ENCODE peak calls at places on chromosomes 6 and 20, in four cellular contexts. E, L, X and T are unnamed samples.

GRCh38 chr20:35576816-35577215 is 34.9 kb downstream of the ERGIC3 start:
- DNase-seq in L (no peak), X (no peak), E (no peak), T (no peak)

GRCh38 chr6:55826941-55827340 is 48.4 kb downstream of the BMP5 start:
- DNase-seq in L (no peak), X (no peak), E (no peak), T (no peak)

GRCh38 chr6:113412589-113413367 is 444.4 kb upstream of the MARCKS start:
- DNase-seq in L (no peak), X (no peak), E (no peak), T (no peak)

GRCh38 chr6:106446287-106446885 is 85.9 kb downstream of the CRYBG1 start:
- DNase-seq in L (no peak), E (peak), X (no peak), T (peak)

GRCh38 chr20:15336011-15336410 is 998.6 kb upstream of the FLRT3 start:
- DNase-seq in L (no peak), X (no peak), E (no peak), T (no peak)

GRCh38 chr6:135535989-135536414 is 38.5 kb upstream of the AHI1 start:
- DNase-seq in L (no peak), E (peak), X (no peak), T (peak)

GRCh38 chr20:9912858-9913434 is 74.1 kb upstream of the PAK5 start:
- DNase-seq in L (peak), X (peak), E (peak), T (peak)

GRCh38 chr6:48290595-48290994 is 179.6 kb upstream of the PTCHD4 start:
- DNase-seq in E (no peak), L (no peak), X (no peak), T (no peak)

GRCh38 chr20:64108731-64109389 is 1.5 kb upstream of the NPBWR2 start:
- DNase-seq in E (no peak), L (no peak), X (peak), T (no peak)

GRCh38 chr6:2037230-2037926 is 208.0 kb downstream of the GMDS start:
- DNase-seq in L (no peak), X (no peak), E (no peak), T (no peak)
- TF ChIP-seq CTCF in L (no peak), X (no peak), E (no peak), T (peak)

GRCh38 chr6:35419431-35419830 is 32.7 kb upstream of the FANCE start:
- DNase-seq in X (no peak), E (peak), L (no peak), T (no peak)
- TF ChIP-seq CTCF in X (no peak), E (no peak), L (no peak), T (no peak)

GRCh38 chr6:157898169-157898568 is 75.1 kb downstream of the SNX9 start:
- DNase-seq in X (no peak), L (no peak), E (no peak), T (no peak)
- TF ChIP-seq CTCF in X (no peak), L (peak), E (no peak), T (no peak)

DNA sequence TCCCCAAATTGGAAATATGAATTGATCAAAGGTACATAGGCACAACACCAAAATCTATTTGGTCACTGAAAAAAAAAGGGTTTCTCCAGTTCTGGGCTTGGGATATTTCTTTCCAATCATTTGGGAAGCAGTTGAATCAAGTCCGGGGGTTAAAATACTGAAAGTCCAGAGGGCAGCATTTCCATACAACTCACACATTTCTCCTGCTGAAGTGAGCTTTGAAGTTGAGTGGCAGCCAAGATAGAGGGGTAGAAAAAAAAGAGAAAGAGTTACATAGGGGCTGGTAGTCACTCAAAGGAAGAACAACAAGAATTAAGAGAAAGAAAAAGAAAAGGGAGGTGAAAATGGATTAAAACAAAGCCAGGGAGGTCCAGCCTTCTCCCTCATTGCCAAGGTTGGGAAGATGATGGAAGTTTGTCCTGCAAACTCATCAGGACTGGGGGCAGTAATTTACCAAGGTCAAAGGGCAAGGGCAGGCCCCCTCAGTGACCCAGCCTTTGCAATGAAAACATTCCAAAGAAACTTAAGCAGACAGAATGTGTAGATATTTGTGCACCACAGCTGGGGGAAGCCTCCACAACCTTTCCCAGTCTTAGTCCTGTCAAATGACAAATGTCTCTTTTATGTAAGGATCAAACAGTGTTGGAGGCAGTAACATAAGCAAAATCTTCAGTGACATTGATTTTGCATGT is 525.3 kb upstream of the JARID2 start:
- DNase-seq in L (no peak), E (no peak), X (no peak), T (no peak)
- TF ChIP-seq CTCF in L (no peak), E (no peak), X (no peak), T (no peak)

GRCh38 chr6:45421700-45422540 is 44.2 kb upstream of the SUPT3H start:
- DNase-seq in E (no peak), X (peak), L (peak), T (peak)
- TF ChIP-seq CTCF in E (no peak), X (no peak), L (no peak), T (no peak)

GRCh38 chr20:58959652-58960051 is 21.4 kb upstream of the NELFCD start:
- DNase-seq in L (no peak), E (no peak), X (no peak), T (no peak)

GRCh38 chr20:58965270-58966064 is 15.6 kb upstream of the NELFCD start:
- DNase-seq in L (no peak), E (no peak), X (no peak), T (no peak)

GRCh38 chr20:58967652-58968429 is 13.2 kb upstream of the NELFCD start:
- DNase-seq in E (no peak), X (no peak), L (no peak), T (no peak)

GRCh38 chr20:58963060-58963584 is 17.9 kb upstream of the NELFCD start:
- DNase-seq in X (no peak), L (no peak), E (no peak), T (peak)
- TF ChIP-seq CTCF in X (no peak), L (no peak), E (no peak), T (peak)

GRCh38 chr6:27007020-27007419 is 240.5 kb upstream of the PRSS16 start:
- DNase-seq in L (no peak), E (no peak), X (no peak), T (no peak)
- TF ChIP-seq CTCF in L (no peak), E (no peak), X (no peak), T (no peak)